ENCODE peak calls at places on chromosomes 2 and 18, in six cellular contexts. A is transverse colon, D is breast epithelium, S is upper lobe of left lung, Q is K562, P is sigmoid colon. J is an unnamed sample.

GRCh38 chr18:59593291-59593717 is 103.9 kb downstream of the CCBE1 start:
- DNase-seq in P (no peak), A (no peak), S (no peak), D (no peak), Q (no peak), J (no peak)

GRCh38 chr18:36311026-36311570 is 13.6 kb downstream of the FHOD3 start:
- DNase-seq in A (no peak), Q (no peak), P (no peak), S (no peak), D (no peak), J (no peak)

GRCh38 chr2:64873472-64873924 is 115.7 kb upstream of the SLC1A4 start:
- DNase-seq in P (peak; percentile 86), A (peak; percentile 84), D (peak; percentile 84), S (peak; percentile 98), Q (peak; percentile 86), J (peak; percentile 65)

GRCh38 chr2:33110461-33110860 is 163.7 kb downstream of the LTBP1 start:
- DNase-seq in P (no peak), A (no peak), Q (no peak), D (no peak), S (no peak), J (no peak)

GRCh38 chr2:47339745-47340541 is 63.0 kb upstream of the MSH2 start:
- DNase-seq in P (no peak), A (peak; percentile 63), D (no peak), Q (no peak), S (no peak), J (peak; percentile 59)

GRCh38 chr2:46845542-46846453 is 69.8 kb downstream of the MCFD2 start:
- DNase-seq in A (no peak), S (no peak), D (no peak), Q (no peak), P (peak; percentile 63), J (no peak)

GRCh38 chr2:74261204-74261864 is 62.9 kb downstream of the MTHFD2 start:
- DNase-seq in P (no peak), Q (no peak), S (no peak), D (no peak), A (peak; percentile 50), J (peak; percentile 13)

GRCh38 chr2:6864938-6865345 is 765 bp downstream of the CMPK2 start:
- DNase-seq in P (peak; percentile 68), D (no peak), Q (no peak), A (peak; percentile 16), S (peak; percentile 92), J (no peak)

GRCh38 chr2:109195193-109196045 is 66.4 kb downstream of the SH3RF3 start:
- DNase-seq in S (no peak), D (peak; percentile 19), P (peak; percentile 35), A (no peak), Q (no peak), J (no peak)

GRCh38 chr2:211455225-211455841 is 898.9 kb downstream of the CPS1 start:
- DNase-seq in Q (peak; percentile 32), A (peak; percentile 11), P (no peak), S (no peak), D (no peak), J (no peak)

GRCh38 chr2:152335851-152336102 is 803 bp downstream of the FMNL2 start:
- DNase-seq in D (no peak), S (no peak), A (no peak), Q (no peak), P (no peak), J (no peak)

GRCh38 chr18:55306338-55306737 is 281.7 kb downstream of the TCF4 start:
- DNase-seq in D (no peak), S (no peak), Q (no peak), P (no peak), A (no peak), J (no peak)

GRCh38 chr2:221447310-221447709 is 124.8 kb downstream of the EPHA4 start:
- DNase-seq in Q (no peak), D (no peak), A (no peak), S (no peak), P (no peak), J (no peak)

GRCh38 chr18:64017870-64018269 is 48.0 kb downstream of the SERPINB8 start:
- DNase-seq in Q (no peak), A (no peak), D (no peak), S (no peak), P (no peak), J (no peak)

GRCh38 chr18:63604791-63605567 is 17.8 kb downstream of the SERPINB13 start:
- DNase-seq in S (no peak), P (no peak), Q (no peak), D (no peak), A (no peak), J (no peak)

GRCh38 chr2:238042849-238043584 is 17.8 kb upstream of the SCLY start:
- DNase-seq in A (no peak), D (no peak), S (no peak), Q (no peak), P (no peak), J (peak; percentile 21)

GRCh38 chr18:2538844-2539243 is 32.5 kb downstream of the METTL4 start:
- DNase-seq in Q (no peak), P (no peak), D (no peak), S (no peak), A (no peak), J (peak; percentile 19)

GRCh38 chr2:148813603-148814065 is 61.4 kb upstream of the KIF5C start:
- DNase-seq in P (no peak), Q (peak; percentile 49), D (no peak), S (no peak), A (peak; percentile 25), J (no peak)

GRCh38 chr2:218644721-218645120 is 14.7 kb downstream of the ZNF142 start:
- DNase-seq in D (no peak), S (no peak), A (no peak), Q (no peak), P (no peak), J (no peak)

GRCh38 chr2:218663901-218664300 is 4.4 kb downstream of the BCS1L start:
- DNase-seq in A (no peak), Q (no peak), D (no peak), S (peak; percentile 56), P (peak; percentile 47), J (no peak)

GRCh38 chr2:183038341-183039300 is at the start of gene NCKAP1:
- DNase-seq in Q (peak; percentile 92), A (peak; percentile 93), D (peak; percentile 89), S (peak; percentile 99), P (peak; percentile 95), J (peak; percentile 90)

GRCh38 chr2:104872866-104873688 is 19.2 kb downstream of the POU3F3 start:
- DNase-seq in Q (peak; percentile 40), D (no peak), P (peak; percentile 77), S (peak; percentile 89), A (peak; percentile 70), J (peak; percentile 56)
- TF ChIP-seq CTCF in Q (peak; percentile 56), D (no peak), P (peak; percentile 48), S (peak; percentile 52), A (peak; percentile 42), J (peak; percentile 48)

DNA sequence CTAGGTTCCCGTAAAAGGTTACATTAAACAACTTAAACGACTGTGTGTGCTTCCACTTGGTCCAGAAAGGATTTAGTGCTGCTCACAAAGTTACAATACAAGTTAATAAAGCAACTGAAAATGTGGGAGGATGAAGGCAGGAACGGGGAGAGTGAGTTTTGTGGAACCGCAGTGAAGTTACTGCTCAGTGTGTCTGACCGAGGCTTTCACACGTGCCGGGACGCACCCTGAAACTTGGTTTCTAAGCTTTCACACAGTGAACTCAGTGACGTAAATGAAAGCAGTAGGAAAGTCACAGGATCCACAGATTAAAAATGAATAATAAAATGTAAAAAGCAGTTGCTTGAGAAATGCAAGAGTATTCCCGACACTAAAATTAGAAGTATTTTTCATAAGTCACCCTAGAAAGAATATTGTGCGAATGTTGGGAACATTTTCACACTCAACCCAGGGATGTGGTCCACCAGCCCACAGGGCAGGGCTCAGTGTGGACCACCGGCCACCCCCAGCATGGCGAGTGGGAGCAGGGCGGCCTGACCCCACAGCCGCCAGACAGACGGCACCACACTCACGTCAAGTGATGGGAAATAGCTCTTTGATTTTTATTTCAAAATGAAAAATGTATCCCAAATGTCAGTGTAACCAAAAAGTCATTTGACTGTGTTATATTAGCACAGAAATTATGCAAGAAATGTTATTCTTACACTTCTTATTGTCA is 32.6 kb upstream of the CHMP1B start:
- DNase-seq in D (no peak), S (peak; percentile 37), A (no peak), P (no peak), Q (no peak), J (no peak)
- TF ChIP-seq POLR2AphosphoS5 in D (no peak), S (no peak), A (no peak), P (no peak), Q (no peak), J (no peak)

DNA sequence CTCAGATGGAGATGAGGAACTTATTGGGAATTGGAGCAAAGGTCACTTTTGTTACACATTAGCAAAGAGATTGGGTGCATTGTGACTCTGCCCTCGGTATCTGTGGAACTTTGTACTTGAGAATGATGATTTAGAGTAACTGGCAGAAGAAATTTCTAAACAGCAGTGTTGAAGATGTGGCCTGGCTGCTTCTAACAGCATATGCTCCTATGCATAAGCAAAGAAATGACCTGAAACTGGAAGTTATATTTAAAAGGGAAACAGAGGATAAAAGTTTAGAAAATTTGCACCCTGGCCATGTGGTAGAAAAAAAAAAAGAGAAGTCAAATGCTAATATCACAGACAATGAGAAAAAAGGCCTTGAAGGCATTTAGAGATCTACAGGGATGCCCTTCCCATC is 256.8 kb upstream of the ZC3H15 start:
- DNase-seq in P (no peak), S (no peak), A (no peak), D (no peak), Q (no peak), J (no peak)
- H3K9me3 ChIP-seq in P (peaks cover 17% of the 10 kb centered on the region), S (peaks cover 37% of the 10 kb centered on the region), A (peaks cover 51% of the 10 kb centered on the region), D (peaks cover 37% of the 10 kb centered on the region), Q (no peaks in the 10 kb centered on the region), J (no peaks in the 10 kb centered on the region)

GRCh38 chr2:175180701-175181103 is 808 bp downstream of the ATP5MC3 start:
- DNase-seq in D (no peak), P (peak; percentile 67), A (peak; percentile 58), S (no peak), Q (peak; percentile 47), J (no peak)

GRCh38 chr2:175183674-175184073 is 2.2 kb upstream of the ATP5MC3 start:
- DNase-seq in P (no peak), Q (no peak), D (no peak), S (no peak), A (no peak), J (no peak)

GRCh38 chr2:175176624-175177023 is 4.9 kb downstream of the ATP5MC3 start:
- DNase-seq in S (no peak), D (no peak), P (no peak), A (no peak), Q (no peak), J (no peak)

GRCh38 chr2:175181877-175182308 is 383 bp upstream of the ATP5MC3 start:
- DNase-seq in S (no peak), P (no peak), Q (no peak), D (no peak), A (no peak), J (no peak)

DNA sequence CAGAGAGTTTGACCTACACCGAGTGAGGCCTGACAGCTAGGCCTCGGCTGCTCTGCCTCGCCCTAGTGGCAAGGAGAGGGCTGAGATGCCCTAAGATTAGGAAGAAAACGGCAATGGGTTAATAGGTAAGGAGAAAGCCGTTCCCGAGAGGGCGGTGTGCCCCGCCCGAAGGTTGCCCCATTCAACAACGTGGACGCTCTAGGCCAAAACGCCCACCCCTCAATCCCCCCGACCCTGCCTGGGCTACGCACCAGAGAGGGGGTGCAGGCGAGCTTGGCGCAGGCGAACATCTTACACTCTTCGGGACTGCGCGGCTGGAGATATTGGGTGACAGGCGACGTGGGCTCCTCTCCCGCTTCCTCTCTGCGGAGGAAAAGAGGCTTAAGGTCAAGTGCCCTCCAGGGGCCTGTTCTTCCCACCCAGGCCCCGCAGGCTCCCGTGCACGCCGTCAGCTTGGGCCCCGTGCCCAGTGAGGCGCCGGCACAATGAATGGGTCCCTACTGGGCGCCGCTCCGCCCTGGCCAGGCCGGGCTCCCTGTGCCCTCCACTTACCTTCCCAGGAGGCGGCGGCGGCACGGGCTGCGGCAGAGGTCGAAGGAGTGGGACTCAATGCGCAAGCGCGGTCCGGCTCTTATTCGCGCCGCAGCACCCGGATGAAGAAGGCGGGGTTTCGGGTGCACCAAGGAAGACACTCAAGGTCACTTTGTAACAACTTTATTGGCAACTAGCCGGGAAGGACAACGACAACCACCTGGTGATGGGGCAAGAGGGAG is at the start of gene ATP5MC3:
- DNase-seq in A (peak; percentile 96), S (peak; percentile 97), P (peak; percentile 98), D (peak; percentile 89), Q (peak; percentile 98), J (peak; percentile 90)
- TF ChIP-seq CTCF in A (peak; percentile 6), S (peak; percentile 19), P (peak; percentile 12), D (no peak), Q (no peak), J (no peak)